ENCODE peak calls at places on chromosome 1, in ten cellular contexts. One of them, this sample, is unnamed.

GRCh38 chr1:175717610-175718195 is 25.7 kb downstream of the TNR start:
- DNase-seq in endothelial cell: no peak
- DNase-seq in neural crest cell: no peak
- DNase-seq in Peyer's patch: no peak
- DNase-seq in AG10803: no peak
- DNase-seq in cardiac fibroblast: no peak
- DNase-seq in heart right ventricle: no peak
- DNase-seq in A549: no peak
- DNase-seq in fibroblast of mammary gland: no peak
- DNase-seq in HFFc6: no peak
- DNase-seq in this sample: no peak

GRCh38 chr1:151616505-151616849 is 4.6 kb downstream of the SNX27 start:
- DNase-seq in endothelial cell: no peak
- DNase-seq in neural crest cell: no peak
- DNase-seq in Peyer's patch: no peak
- DNase-seq in AG10803: peak; percentile 17
- DNase-seq in cardiac fibroblast: peak; percentile 56
- DNase-seq in heart right ventricle: no peak
- DNase-seq in A549: no peak
- DNase-seq in fibroblast of mammary gland: peak; percentile 44
- DNase-seq in HFFc6: no peak
- DNase-seq in this sample: no peak

GRCh38 chr1:64476251-64476952 is 6.5 kb downstream of the CACHD1 start:
- DNase-seq in endothelial cell: no peak
- DNase-seq in neural crest cell: no peak
- DNase-seq in Peyer's patch: no peak
- DNase-seq in AG10803: peak; percentile 88
- DNase-seq in cardiac fibroblast: peak; percentile 75
- DNase-seq in heart right ventricle: no peak
- DNase-seq in A549: no peak
- DNase-seq in fibroblast of mammary gland: peak; percentile 72
- DNase-seq in HFFc6: peak; percentile 80
- DNase-seq in this sample: no peak

GRCh38 chr1:179083031-179083345 is 1.1 kb downstream of the TOR3A start:
- DNase-seq in endothelial cell: no peak
- DNase-seq in neural crest cell: no peak
- DNase-seq in Peyer's patch: peak; percentile 49
- DNase-seq in AG10803: peak; percentile 35
- DNase-seq in cardiac fibroblast: peak; percentile 41
- DNase-seq in heart right ventricle: no peak
- DNase-seq in A549: no peak
- DNase-seq in fibroblast of mammary gland: no peak
- DNase-seq in HFFc6: peak; percentile 33
- DNase-seq in this sample: no peak

GRCh38 chr1:165696625-165697100 is 1.7 kb downstream of the ALDH9A1 start:
- DNase-seq in endothelial cell: no peak
- DNase-seq in neural crest cell: no peak
- DNase-seq in Peyer's patch: no peak
- DNase-seq in AG10803: peak; percentile 99
- DNase-seq in cardiac fibroblast: peak; percentile 95
- DNase-seq in heart right ventricle: no peak
- DNase-seq in A549: no peak
- DNase-seq in fibroblast of mammary gland: peak; percentile 94
- DNase-seq in HFFc6: peak; percentile 78
- DNase-seq in this sample: no peak

GRCh38 chr1:224238756-224239155 is 55.7 kb downstream of the DEGS1 start:
- DNase-seq in endothelial cell: no peak
- DNase-seq in neural crest cell: no peak
- DNase-seq in Peyer's patch: no peak
- DNase-seq in AG10803: no peak
- DNase-seq in cardiac fibroblast: no peak
- DNase-seq in heart right ventricle: no peak
- DNase-seq in A549: no peak
- DNase-seq in fibroblast of mammary gland: no peak
- DNase-seq in HFFc6: no peak
- DNase-seq in this sample: no peak

GRCh38 chr1:75712306-75712705 is 12.2 kb upstream of the ACADM start:
- DNase-seq in endothelial cell: no peak
- DNase-seq in neural crest cell: no peak
- DNase-seq in Peyer's patch: no peak
- DNase-seq in AG10803: no peak
- DNase-seq in cardiac fibroblast: no peak
- DNase-seq in heart right ventricle: no peak
- DNase-seq in A549: no peak
- DNase-seq in fibroblast of mammary gland: no peak
- DNase-seq in HFFc6: no peak
- DNase-seq in this sample: no peak

GRCh38 chr1:70299472-70299871 is 55.0 kb downstream of the ANKRD13C start:
- DNase-seq in endothelial cell: no peak
- DNase-seq in neural crest cell: no peak
- DNase-seq in Peyer's patch: no peak
- DNase-seq in AG10803: no peak
- DNase-seq in cardiac fibroblast: no peak
- DNase-seq in heart right ventricle: no peak
- DNase-seq in A549: no peak
- DNase-seq in fibroblast of mammary gland: no peak
- DNase-seq in HFFc6: no peak
- DNase-seq in this sample: no peak

DNA sequence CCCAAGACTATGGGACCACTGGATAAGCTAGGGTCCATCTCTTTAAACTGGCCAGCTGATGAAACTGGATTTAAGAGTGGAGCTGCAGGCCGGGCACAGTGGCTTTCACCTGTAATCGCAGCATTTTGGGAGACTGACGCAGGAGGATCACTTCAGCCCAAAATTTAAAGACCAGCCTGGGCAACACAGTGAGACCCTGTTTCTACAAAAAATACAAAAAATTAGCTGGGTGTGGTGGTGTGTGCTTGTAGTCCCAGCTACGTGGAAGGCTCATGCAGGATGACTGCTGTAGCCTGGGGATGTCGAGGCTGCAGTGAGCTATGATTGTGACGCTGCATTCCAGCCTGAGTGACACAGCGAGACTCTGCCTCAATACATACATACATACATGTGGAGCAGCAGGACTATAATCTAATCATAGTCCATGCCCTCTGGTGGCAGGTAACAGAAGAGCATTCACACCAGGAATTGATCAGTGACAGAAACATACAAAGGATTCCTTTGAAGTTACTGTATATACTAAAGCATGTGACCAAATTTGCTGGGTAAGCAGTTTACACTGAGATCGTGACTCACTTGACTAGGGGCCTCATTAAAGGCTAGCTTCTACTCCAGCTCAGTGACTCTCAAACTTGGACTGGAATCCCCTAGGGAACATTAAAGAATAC is 101.5 kb upstream of the SLFNL1 start:
- DNase-seq in endothelial cell: peak; percentile 24
- DNase-seq in neural crest cell: peak; percentile 4
- DNase-seq in Peyer's patch: no peak
- DNase-seq in AG10803: peak; percentile 89
- DNase-seq in cardiac fibroblast: peak; percentile 89
- DNase-seq in heart right ventricle: no peak
- DNase-seq in A549: peak; percentile 21
- DNase-seq in fibroblast of mammary gland: peak; percentile 93
- DNase-seq in HFFc6: peak; percentile 90
- DNase-seq in this sample: no peak
- TF ChIP-seq CTCF in endothelial cell: peak; percentile 52
- TF ChIP-seq CTCF in neural crest cell: peak; percentile 72
- TF ChIP-seq CTCF in Peyer's patch: peak; percentile 77
- TF ChIP-seq CTCF in AG10803: peak; percentile 70
- TF ChIP-seq CTCF in cardiac fibroblast: peak; percentile 66
- TF ChIP-seq CTCF in heart right ventricle: peak; percentile 44
- TF ChIP-seq CTCF in A549: peak; percentile 23
- TF ChIP-seq CTCF in fibroblast of mammary gland: peak; percentile 70
- TF ChIP-seq CTCF in HFFc6: peak; percentile 85
- TF ChIP-seq CTCF in this sample: peak; percentile 39

GRCh38 chr1:156626079-156626438 is 6.8 kb downstream of the HAPLN2 start:
- DNase-seq in endothelial cell: no peak
- DNase-seq in neural crest cell: no peak
- DNase-seq in Peyer's patch: no peak
- DNase-seq in AG10803: no peak
- DNase-seq in cardiac fibroblast: no peak
- DNase-seq in heart right ventricle: no peak
- DNase-seq in A549: no peak
- DNase-seq in fibroblast of mammary gland: no peak
- DNase-seq in HFFc6: no peak
- DNase-seq in this sample: no peak

GRCh38 chr1:156624814-156625435 is 5.7 kb downstream of the HAPLN2 start:
- DNase-seq in endothelial cell: no peak
- DNase-seq in neural crest cell: no peak
- DNase-seq in Peyer's patch: no peak
- DNase-seq in AG10803: no peak
- DNase-seq in cardiac fibroblast: no peak
- DNase-seq in heart right ventricle: peak; percentile 23
- DNase-seq in A549: no peak
- DNase-seq in fibroblast of mammary gland: no peak
- DNase-seq in HFFc6: no peak
- DNase-seq in this sample: no peak

GRCh38 chr1:156622581-156623297 is 3.5 kb downstream of the HAPLN2 start:
- DNase-seq in endothelial cell: no peak
- DNase-seq in neural crest cell: no peak
- DNase-seq in Peyer's patch: no peak
- DNase-seq in AG10803: no peak
- DNase-seq in cardiac fibroblast: no peak
- DNase-seq in heart right ventricle: no peak
- DNase-seq in A549: no peak
- DNase-seq in fibroblast of mammary gland: no peak
- DNase-seq in HFFc6: no peak
- DNase-seq in this sample: no peak

GRCh38 chr1:156625436-156626078 is 6.3 kb downstream of the HAPLN2 start:
- DNase-seq in endothelial cell: peak; percentile 73
- DNase-seq in neural crest cell: peak; percentile 67
- DNase-seq in Peyer's patch: peak; percentile 51
- DNase-seq in AG10803: peak; percentile 23
- DNase-seq in cardiac fibroblast: peak; percentile 48
- DNase-seq in heart right ventricle: peak; percentile 73
- DNase-seq in A549: no peak
- DNase-seq in fibroblast of mammary gland: peak; percentile 40
- DNase-seq in HFFc6: no peak
- DNase-seq in this sample: no peak

DNA sequence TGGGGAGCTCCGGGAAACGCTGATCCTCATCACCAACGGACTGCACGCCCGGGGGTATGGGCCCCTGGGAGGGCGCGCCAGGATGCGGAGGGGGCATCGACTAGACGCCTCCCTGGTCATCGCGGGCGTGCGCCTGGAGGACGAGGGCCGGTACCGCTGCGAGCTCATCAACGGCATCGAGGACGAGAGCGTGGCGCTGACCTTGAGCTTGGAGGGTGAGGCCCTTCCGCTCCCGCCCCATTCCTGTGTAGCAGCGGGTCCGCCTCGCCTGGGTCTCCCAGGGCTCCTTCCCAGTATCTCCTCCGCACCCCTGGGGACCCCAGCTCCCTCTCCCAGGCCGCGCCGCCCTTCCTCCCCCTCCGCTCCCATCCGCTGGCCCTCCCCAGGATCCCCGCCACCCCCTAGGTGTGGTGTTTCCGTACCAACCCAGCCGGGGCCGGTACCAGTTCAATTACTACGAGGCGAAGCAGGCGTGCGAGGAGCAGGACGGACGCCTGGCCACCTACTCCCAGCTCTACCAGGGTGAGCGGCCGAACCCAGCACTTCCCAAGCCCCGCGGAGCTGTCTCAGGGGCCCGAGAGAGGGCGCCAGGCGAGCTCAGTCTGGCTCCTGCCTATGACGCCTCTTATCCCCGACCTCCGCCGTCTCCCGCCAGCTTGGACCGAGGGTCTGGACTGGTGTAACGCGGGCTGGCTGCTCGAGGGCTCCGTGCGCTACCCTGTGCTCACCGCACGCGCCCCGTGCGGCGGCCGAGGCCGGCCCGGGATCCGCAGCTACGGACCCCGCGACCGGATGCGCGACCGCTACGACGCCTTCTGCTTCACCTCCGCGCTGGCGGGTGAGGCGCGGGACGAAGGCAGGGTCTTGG is 5.0 kb downstream of the HAPLN2 start:
- DNase-seq in endothelial cell: peak; percentile 69
- DNase-seq in neural crest cell: peak; percentile 65
- DNase-seq in Peyer's patch: no peak
- DNase-seq in AG10803: peak; percentile 18
- DNase-seq in cardiac fibroblast: peak; percentile 45
- DNase-seq in heart right ventricle: peak; percentile 64
- DNase-seq in A549: peak; percentile 61
- DNase-seq in fibroblast of mammary gland: peak; percentile 36
- DNase-seq in HFFc6: no peak
- DNase-seq in this sample: no peak
- TF ChIP-seq CTCF in endothelial cell: no peak
- TF ChIP-seq CTCF in neural crest cell: peak; percentile 52
- TF ChIP-seq CTCF in Peyer's patch: peak; percentile 25
- TF ChIP-seq CTCF in AG10803: peak; percentile 41
- TF ChIP-seq CTCF in cardiac fibroblast: peak; percentile 47
- TF ChIP-seq CTCF in heart right ventricle: peak; percentile 21
- TF ChIP-seq CTCF in A549: peak; percentile 51
- TF ChIP-seq CTCF in fibroblast of mammary gland: peak; percentile 31
- TF ChIP-seq CTCF in HFFc6: peak; percentile 25
- TF ChIP-seq CTCF in this sample: peak; percentile 41

GRCh38 chr1:12183095-12183794 is 16.5 kb downstream of the TNFRSF1B start:
- DNase-seq in endothelial cell: no peak
- DNase-seq in neural crest cell: no peak
- DNase-seq in Peyer's patch: no peak
- DNase-seq in AG10803: no peak
- DNase-seq in cardiac fibroblast: no peak
- DNase-seq in heart right ventricle: no peak
- DNase-seq in A549: no peak
- DNase-seq in fibroblast of mammary gland: no peak
- DNase-seq in HFFc6: no peak
- DNase-seq in this sample: no peak

GRCh38 chr1:12185036-12185435 is 18.2 kb downstream of the TNFRSF1B start:
- DNase-seq in endothelial cell: no peak
- DNase-seq in neural crest cell: no peak
- DNase-seq in Peyer's patch: no peak
- DNase-seq in AG10803: no peak
- DNase-seq in cardiac fibroblast: no peak
- DNase-seq in heart right ventricle: no peak
- DNase-seq in A549: no peak
- DNase-seq in fibroblast of mammary gland: no peak
- DNase-seq in HFFc6: no peak
- DNase-seq in this sample: no peak

GRCh38 chr1:12185556-12186276 is 18.9 kb downstream of the TNFRSF1B start:
- DNase-seq in endothelial cell: no peak
- DNase-seq in neural crest cell: no peak
- DNase-seq in Peyer's patch: no peak
- DNase-seq in AG10803: no peak
- DNase-seq in cardiac fibroblast: no peak
- DNase-seq in heart right ventricle: no peak
- DNase-seq in A549: no peak
- DNase-seq in fibroblast of mammary gland: no peak
- DNase-seq in HFFc6: no peak
- DNase-seq in this sample: no peak

GRCh38 chr1:12182410-12182946 is 15.7 kb downstream of the TNFRSF1B start:
- DNase-seq in endothelial cell: no peak
- DNase-seq in neural crest cell: no peak
- DNase-seq in Peyer's patch: no peak
- DNase-seq in AG10803: no peak
- DNase-seq in cardiac fibroblast: no peak
- DNase-seq in heart right ventricle: no peak
- DNase-seq in A549: no peak
- DNase-seq in fibroblast of mammary gland: no peak
- DNase-seq in HFFc6: no peak
- DNase-seq in this sample: no peak

GRCh38 chr1:12184008-12184681 is 17.4 kb downstream of the TNFRSF1B start:
- DNase-seq in endothelial cell: peak; percentile 74
- DNase-seq in neural crest cell: peak; percentile 65
- DNase-seq in Peyer's patch: peak; percentile 54
- DNase-seq in AG10803: peak; percentile 83
- DNase-seq in cardiac fibroblast: peak; percentile 87
- DNase-seq in heart right ventricle: peak; percentile 86
- DNase-seq in A549: no peak
- DNase-seq in fibroblast of mammary gland: peak; percentile 82
- DNase-seq in HFFc6: no peak
- DNase-seq in this sample: peak; percentile 28
- TF ChIP-seq CTCF in endothelial cell: no peak
- TF ChIP-seq CTCF in neural crest cell: no peak
- TF ChIP-seq CTCF in Peyer's patch: peak; percentile 14
- TF ChIP-seq CTCF in AG10803: peak; percentile 38
- TF ChIP-seq CTCF in cardiac fibroblast: peak; percentile 35
- TF ChIP-seq CTCF in heart right ventricle: peak; percentile 37
- TF ChIP-seq CTCF in A549: no peak
- TF ChIP-seq CTCF in fibroblast of mammary gland: peak; percentile 27
- TF ChIP-seq CTCF in HFFc6: peak; percentile 20
- TF ChIP-seq CTCF in this sample: no peak

DNA sequence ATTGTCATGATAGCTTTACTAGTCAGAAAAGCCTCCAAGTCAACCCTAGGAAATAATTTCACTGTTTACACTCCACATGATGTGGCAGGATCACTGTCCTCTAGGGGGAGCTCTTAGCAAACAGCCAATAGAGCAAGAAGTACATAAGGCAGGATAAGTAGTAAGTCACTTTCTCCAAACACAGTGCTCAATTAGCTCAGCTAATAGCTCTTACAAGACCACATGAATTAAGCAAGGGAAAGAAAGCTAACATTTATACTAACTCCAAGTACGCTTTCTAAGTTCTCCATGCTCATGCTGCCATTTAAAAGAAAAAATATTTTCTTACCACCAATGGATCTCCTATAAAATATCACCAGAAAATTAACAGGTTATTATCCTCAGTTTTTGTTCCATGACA is 66.9 kb upstream of the LRIF1 start:
- DNase-seq in endothelial cell: peak; percentile 59
- DNase-seq in neural crest cell: peak; percentile 51
- DNase-seq in Peyer's patch: peak; percentile 66
- DNase-seq in AG10803: peak; percentile 69
- DNase-seq in cardiac fibroblast: peak; percentile 80
- DNase-seq in heart right ventricle: no peak
- DNase-seq in A549: peak; percentile 2
- DNase-seq in fibroblast of mammary gland: peak; percentile 56
- DNase-seq in HFFc6: peak; percentile 68
- DNase-seq in this sample: no peak
- TF ChIP-seq CTCF in endothelial cell: peak; percentile 68
- TF ChIP-seq CTCF in neural crest cell: peak; percentile 77
- TF ChIP-seq CTCF in Peyer's patch: peak; percentile 73
- TF ChIP-seq CTCF in AG10803: peak; percentile 94
- TF ChIP-seq CTCF in cardiac fibroblast: peak; percentile 89
- TF ChIP-seq CTCF in heart right ventricle: peak; percentile 59
- TF ChIP-seq CTCF in A549: peak; percentile 56
- TF ChIP-seq CTCF in fibroblast of mammary gland: peak; percentile 93
- TF ChIP-seq CTCF in HFFc6: peak; percentile 92
- TF ChIP-seq CTCF in this sample: no peak

This sample was measured in thoracic aorta.